ENCODE peak calls at places on chromosomes 4 and X, in four cellular contexts. J, E, T and R are unnamed samples.
A peak's percentile ranks its signal among the peaks of the same experiment; 100 is the strongest.

GRCh38 chrX:130340271-130340670 is 552 bp downstream of the SLC25A14 start:
- DNase-seq in J (no peak), E (no peak), T (no peak), R (no peak)

GRCh38 chr4:138113819-138114415 is 128.2 kb downstream of the SLC7A11 start:
- DNase-seq in J (no peak), E (peak; percentile 74), T (no peak), R (no peak)

GRCh38 chrX:149819371-149819770 is 37.6 kb downstream of the MAGEA9 start:
- DNase-seq in J (no peak), E (peak; percentile 72), T (no peak), R (no peak)

GRCh38 chr4:16157609-16158503 is 68.4 kb downstream of the TAPT1 start:
- DNase-seq in J (no peak), E (no peak), T (peak; percentile 57), R (no peak)

GRCh38 chrX:129600981-129601424 is 53.8 kb downstream of the APLN start:
- DNase-seq in J (no peak), E (peak; percentile 15), T (peak; percentile 19), R (peak; percentile 26)

GRCh38 chrX:152632445-152633097 is 5.1 kb upstream of the GABRQ start:
- DNase-seq in J (peak; percentile 43), E (peak; percentile 15), T (peak; percentile 43), R (peak; percentile 57)

GRCh38 chr4:17898553-17898952 is 87.8 kb downstream of the NCAPG start:
- DNase-seq in J (no peak), E (no peak), T (no peak), R (no peak)

GRCh38 chrX:148500428-148501120 is at the start of gene AFF2:
- DNase-seq in J (peak; percentile 14), E (peak; percentile 24), T (peak; percentile 52), R (peak; percentile 45)

GRCh38 chr4:11914406-11914805 is 485.7 kb upstream of the HS3ST1 start:
- DNase-seq in J (no peak), E (peak; percentile 3), T (no peak), R (peak; percentile 2)

GRCh38 chr4:55948726-55949479 is at the start of gene CEP135:
- DNase-seq in J (peak; percentile 96), E (peak; percentile 92), T (peak; percentile 98), R (peak; percentile 93)

GRCh38 chrX:111131572-111131971 is 35.6 kb downstream of the PAK3 start:
- DNase-seq in J (no peak), E (peak; percentile 51), T (no peak), R (no peak)

GRCh38 chr4:188658958-188659522 is 519.8 kb downstream of the TRIML1 start:
- DNase-seq in J (no peak), E (no peak), T (no peak), R (no peak)

GRCh38 chr4:56783986-56784385 is 37.5 kb downstream of the SPINK2 start:
- DNase-seq in J (no peak), E (peak; percentile 56), T (no peak), R (no peak)

GRCh38 chr4:27094785-27095184 is 234.1 kb downstream of the STIM2 start:
- DNase-seq in J (no peak), E (peak; percentile 7), T (no peak), R (no peak)

GRCh38 chr4:174314770-174315169 is 31.1 kb downstream of the CEP44 start:
- DNase-seq in J (no peak), E (peak; percentile 78), T (no peak), R (no peak)

GRCh38 chr4:31068257-31069075 is 348.3 kb downstream of the PCDH7 start:
- DNase-seq in J (no peak), E (peak; percentile 53), T (no peak), R (no peak)

DNA sequence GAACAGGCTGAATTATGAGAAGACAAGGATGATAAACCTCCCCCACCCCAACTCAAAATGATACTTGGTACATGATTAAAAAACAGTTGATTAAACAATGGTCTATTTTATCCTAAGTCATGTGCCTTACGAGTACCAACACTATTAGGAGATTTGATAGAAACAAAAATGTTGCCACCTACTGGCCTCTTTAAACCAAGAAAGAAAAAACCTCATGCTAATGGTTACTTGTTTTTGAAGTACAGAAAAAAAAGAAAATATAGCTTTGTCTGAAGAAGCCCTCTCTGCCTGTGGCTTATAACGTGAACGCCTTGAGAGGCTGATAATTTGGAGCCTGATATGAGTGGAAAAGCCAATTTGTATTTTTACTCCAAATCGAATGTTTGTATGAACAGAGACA is 538.2 kb downstream of the DMD start:
- DNase-seq in J (no peak), E (no peak), T (peak; percentile 17), R (no peak)
- TF ChIP-seq CTCF in J (peak; percentile 53), E (no peak), T (peak; percentile 7), R (peak; percentile 56)

GRCh38 chr4:103994059-103994458 is 274.3 kb upstream of the TACR3 start:
- DNase-seq in J (no peak), E (no peak), T (no peak), R (no peak)
- TF ChIP-seq CTCF in J (peak; percentile 39), E (no peak), T (no peak), R (peak; percentile 69)

GRCh38 chr4:25654971-25655963 is at the start of gene SLC34A2:
- DNase-seq in J (peak; percentile 54), E (no peak), T (peak; percentile 52), R (peak; percentile 5)
- TF ChIP-seq CTCF in J (peak; percentile 29), E (no peak), T (no peak), R (no peak)

GRCh38 chr4:46270986-46271596 is 118.8 kb downstream of the GABRA2 start:
- DNase-seq in J (no peak), E (peak; percentile 3), T (peak; percentile 45), R (no peak)
- TF ChIP-seq CTCF in J (peak; percentile 66), E (peak; percentile 9), T (peak; percentile 41), R (peak; percentile 66)

GRCh38 chr4:183008492-183008891 is 90.6 kb upstream of the WWC2 start:
- DNase-seq in J (no peak), E (no peak), T (no peak), R (no peak)
- TF ChIP-seq CTCF in J (no peak), E (no peak), T (no peak), R (no peak)

GRCh38 chrX:70332600-70332999 is 42.7 kb downstream of the KIF4A start:
- DNase-seq in J (no peak), E (no peak), T (no peak), R (no peak)
- TF ChIP-seq CTCF in J (peak; percentile 11), E (no peak), T (peak; percentile 24), R (peak; percentile 34)